ENCODE peak calls at places on chromosomes 3 and 15, in five cellular contexts. S is mesenchymal stem cell, L is H9, R is H1, B is trophoblast cell. U is an unnamed sample.

GRCh38 chr3:159126261-159127020 is 324.6 kb downstream of the MFSD1 start:
- DNase-seq in L (no peak), S (peak), B (no peak), R (no peak), U (no peak)

GRCh38 chr15:20652914-20653313 is 111.3 kb upstream of the GOLGA6L6 start:
- DNase-seq in L (no peak), R (no peak), B (no peak), S (no peak), U (no peak)

GRCh38 chr3:105527538-105527937 is 160.8 kb downstream of the ALCAM start:
- DNase-seq in B (no peak), L (no peak), R (no peak), S (no peak), U (no peak)

GRCh38 chr15:100083572-100083971 is 258.2 kb downstream of the ADAMTS17 start:
- DNase-seq in S (peak), L (no peak), R (no peak), B (no peak), U (no peak)

GRCh38 chr3:87442460-87442859 is 166.1 kb upstream of the POU1F1 start:
- DNase-seq in R (no peak), L (no peak), S (no peak), B (no peak), U (no peak)

GRCh38 chr3:18559323-18559972 is 134.3 kb upstream of the SATB1 start:
- DNase-seq in L (peak), R (peak), B (peak), S (peak), U (peak)

GRCh38 chr15:47599806-47600205 is 117.5 kb upstream of the SEMA6D start:
- DNase-seq in L (no peak), B (no peak), R (no peak), S (no peak), U (no peak)

GRCh38 chr3:194396897-194397756 is 1.9 kb downstream of the GP5 start:
- DNase-seq in R (no peak), B (no peak), S (peak), L (peak), U (no peak)

GRCh38 chr3:188978772-188979171 is 193.0 kb upstream of the TPRG1 start:
- DNase-seq in S (peak), L (no peak), B (no peak), R (no peak), U (no peak)

GRCh38 chr15:75697523-75698398 is 14.9 kb downstream of the CSPG4 start:
- DNase-seq in S (no peak), R (no peak), B (no peak), L (no peak), U (no peak)

GRCh38 chr3:179446501-179446900 is 4.8 kb downstream of the GNB4 start:
- DNase-seq in R (no peak), S (peak), B (no peak), L (no peak), U (no peak)

GRCh38 chr15:88247914-88248313 is 8.6 kb downstream of the NTRK3 start:
- DNase-seq in L (no peak), R (no peak), S (no peak), B (no peak), U (no peak)

GRCh38 chr15:77419050-77419835 is 661 bp downstream of the PEAK1 start:
- DNase-seq in S (peak), R (peak), B (peak), L (peak), U (peak)

GRCh38 chr15:33215941-33216872 is 21.7 kb upstream of the FMN1 start:
- DNase-seq in S (peak), L (no peak), R (no peak), B (peak), U (no peak)

GRCh38 chr3:123143669-123144411 is 57.9 kb upstream of the SEC22A start:
- DNase-seq in B (peak), S (no peak), L (peak), R (no peak), U (no peak)

GRCh38 chr3:108486910-108487309 is 23.5 kb downstream of the MYH15 start:
- DNase-seq in R (no peak), B (no peak), L (no peak), S (peak), U (no peak)

GRCh38 chr15:80846416-80846815 is 67.2 kb downstream of the CEMIP start:
- DNase-seq in S (no peak), L (no peak), B (no peak), R (no peak), U (no peak)

DNA sequence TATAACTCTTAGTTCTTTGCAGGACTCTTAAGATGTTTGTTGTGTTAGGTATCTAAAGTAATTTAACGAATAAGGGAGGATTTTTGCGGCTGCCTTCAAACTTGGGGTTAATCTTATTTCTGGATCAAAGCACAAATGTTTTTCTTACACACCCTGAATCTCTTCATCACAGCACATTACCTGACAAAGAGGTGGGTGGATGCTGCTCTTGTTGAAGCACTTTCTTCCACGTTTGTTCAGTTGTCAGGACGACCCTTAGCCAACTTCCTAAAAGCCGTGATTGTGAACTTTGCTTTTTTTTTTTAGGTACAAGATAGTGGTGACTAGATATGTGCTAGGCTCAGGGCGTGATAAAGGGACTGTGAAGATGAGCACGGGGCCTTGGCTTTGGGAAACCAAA is 36.0 kb downstream of the YEATS2 start:
- DNase-seq in R (no peak), S (no peak), B (no peak), L (no peak), U (no peak)
- H2BK12ac ChIP-seq in R (no peak), S (no peak), B (no peak), L (no peak), U (no peak)

GRCh38 chr15:68431792-68432401 is at the start of gene ITGA11:
- DNase-seq in S (peak), L (peak), B (no peak), R (peak), U (peak)
- H2BK12ac ChIP-seq in S (peak), L (no peak), B (no peak), R (no peak), U (no peak)

DNA sequence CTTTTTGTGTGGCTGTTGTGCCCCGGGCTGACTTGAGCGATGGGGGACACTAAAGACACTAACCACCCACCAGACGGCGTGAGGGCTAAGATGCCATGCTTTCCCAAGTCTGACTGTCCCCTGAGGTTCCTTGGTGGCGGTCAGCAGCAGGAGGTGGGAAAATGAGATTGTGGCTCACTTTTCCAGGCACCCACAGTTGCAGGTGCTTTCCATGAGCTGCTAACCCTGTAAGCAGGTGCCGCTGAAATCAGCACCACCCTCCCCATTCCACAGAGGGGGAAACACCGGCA is 17.7 kb downstream of the PRR23E start:
- DNase-seq in L (no peak), S (no peak), R (no peak), B (no peak), U (no peak)
- H2BK12ac ChIP-seq in L (no peak), S (no peak), R (no peak), B (no peak), U (peak)

GRCh38 chr3:127042634-127043033 is 59.7 kb downstream of the PLXNA1 start:
- DNase-seq in B (no peak), S (no peak), L (no peak), R (no peak), U (no peak)

GRCh38 chr3:127043731-127044510 is 61.0 kb downstream of the PLXNA1 start:
- DNase-seq in R (no peak), S (no peak), B (no peak), L (no peak), U (no peak)

GRCh38 chr3:127041264-127041820 is 58.4 kb downstream of the PLXNA1 start:
- DNase-seq in S (no peak), R (no peak), B (no peak), L (no peak), U (no peak)

GRCh38 chr3:127041933-127042332 is 59.0 kb downstream of the PLXNA1 start:
- DNase-seq in L (no peak), S (no peak), R (no peak), B (no peak), U (no peak)

GRCh38 chr3:127043041-127043641 is 60.2 kb downstream of the PLXNA1 start:
- DNase-seq in R (peak), S (no peak), B (no peak), L (peak), U (no peak)
- H2BK12ac ChIP-seq in R (peak), S (no peak), B (no peak), L (no peak), U (peak)

DNA sequence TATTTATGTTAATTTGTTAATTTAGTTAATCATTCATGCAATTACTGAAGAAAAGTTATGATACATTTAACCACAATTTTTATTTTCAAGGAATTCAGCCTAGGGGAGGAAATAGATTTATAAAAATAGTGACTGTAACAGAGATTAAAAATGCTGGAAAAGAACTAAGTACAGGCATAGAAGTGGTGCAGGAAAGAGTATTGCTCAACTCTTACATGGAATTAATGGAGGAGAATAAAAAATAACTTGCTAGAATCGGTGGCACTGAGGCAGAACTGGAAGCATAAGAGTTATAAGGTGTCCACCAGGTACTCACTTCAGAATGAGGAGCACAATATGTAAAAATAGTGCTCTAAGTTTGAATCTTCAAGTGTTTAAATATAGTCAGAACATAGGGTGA is 13.5 kb upstream of the OR5AC2 start:
- DNase-seq in B (no peak), L (no peak), S (no peak), R (no peak), U (no peak)
- H2BK12ac ChIP-seq in B (no peak), L (no peak), S (no peak), R (no peak), U (no peak)